ENCODE peak calls at places on chromosomes 16 and 17, in four cellular contexts. O is ecto neural progenitor cell; G is choroid plexus epithelial cell; C is activated gamma-delta T cell treated with anti-CD3 and anti-CD28 coated beads, Interleukin-2, amount 50 U/mL, for 16 hours. U is an unnamed sample.

GRCh38 chr17:67865438-67865837 is 40.1 kb downstream of the BPTF start:
- DNase-seq in O (no peak), G (no peak), C (no peak), U (no peak)

GRCh38 chr17:14940946-14941280 is 324.2 kb downstream of the PMP22 start:
- DNase-seq in O (no peak), G (no peak), C (no peak), U (no peak)

GRCh38 chr16:14339694-14340093 is 268.6 kb downstream of the MRTFB start:
- DNase-seq in O (no peak), G (no peak), C (no peak), U (no peak)

GRCh38 chr16:58509256-58510096 is 5.8 kb upstream of the SETD6 start:
- DNase-seq in O (peak; percentile 42), G (no peak), C (no peak), U (no peak)

GRCh38 chr16:88373927-88374492 is 8.7 kb upstream of the ZNF469 start:
- DNase-seq in O (no peak), G (no peak), C (no peak), U (no peak)

GRCh38 chr16:86708431-86708830 is 130.1 kb downstream of the FOXL1 start:
- DNase-seq in O (no peak), G (peak; percentile 11), C (no peak), U (no peak)

GRCh38 chr17:82126479-82127314 is 28.7 kb upstream of the FASN start:
- DNase-seq in O (no peak), G (no peak), C (peak; percentile 75), U (no peak)

GRCh38 chr16:85159226-85159980 is 47.1 kb upstream of the CIBAR2 start:
- DNase-seq in O (no peak), G (no peak), C (no peak), U (no peak)

GRCh38 chr16:68972720-68973119 is 129.4 kb downstream of the TANGO6 start:
- DNase-seq in O (peak; percentile 56), G (peak; percentile 74), C (no peak), U (no peak)

GRCh38 chr16:11671271-11671670 is 3.0 kb downstream of the SNN start:
- DNase-seq in O (no peak), G (no peak), C (no peak), U (no peak)

GRCh38 chr17:80002242-80002641 is 33.4 kb downstream of the TBC1D16 start:
- DNase-seq in O (no peak), G (no peak), C (no peak), U (no peak)

GRCh38 chr17:64491034-64491860 is 5.6 kb downstream of the POLG2 start:
- DNase-seq in O (no peak), G (peak; percentile 80), C (no peak), U (no peak)

GRCh38 chr17:83173997-83174858 is 94.8 kb downstream of the METRNL start:
- DNase-seq in O (peak; percentile 56), G (peak; percentile 71), C (no peak), U (no peak)

GRCh38 chr17:71975998-71976649 is 144.7 kb upstream of the SOX9 start:
- DNase-seq in O (peak; percentile 56), G (peak; percentile 95), C (no peak), U (peak; percentile 91)

GRCh38 chr16:89237733-89238132 is 20.2 kb downstream of the ZNF778 start:
- DNase-seq in O (no peak), G (no peak), C (no peak), U (no peak)

GRCh38 chr16:25257504-25257955 is at the start of gene ZKSCAN2:
- DNase-seq in O (peak; percentile 92), G (peak; percentile 92), C (peak; percentile 70), U (peak; percentile 52)

GRCh38 chr16:9495824-9496223 is 404.4 kb downstream of the HAPSTR1 start:
- DNase-seq in O (no peak), G (no peak), C (no peak), U (no peak)

GRCh38 chr17:17739388-17740066 is 58.3 kb downstream of the RAI1 start:
- DNase-seq in O (no peak), G (peak; percentile 55), C (no peak), U (no peak)

GRCh38 chr17:68182940-68183551 is 64.8 kb upstream of the AMZ2 start:
- DNase-seq in O (no peak), G (no peak), C (peak; percentile 60), U (no peak)

GRCh38 chr16:81431554-81432353 is 12.9 kb upstream of the CMIP start:
- DNase-seq in O (no peak), G (peak; percentile 38), C (no peak), U (peak; percentile 21)

GRCh38 chr16:55120408-55120807 is 189.7 kb downstream of the IRX5 start:
- DNase-seq in O (no peak), G (no peak), C (no peak), U (no peak)

GRCh38 chr17:75752405-75753192 is 12.4 kb downstream of the GALK1 start:
- DNase-seq in O (no peak), G (no peak), C (no peak), U (no peak)

GRCh38 chr16:61007694-61008093 is 1028.5 kb downstream of the CDH8 start:
- DNase-seq in O (no peak), G (no peak), C (no peak), U (no peak)

GRCh38 chr17:72761893-72762622 is 330.4 kb downstream of the SLC39A11 start:
- DNase-seq in O (no peak), G (no peak), C (no peak), U (no peak)

GRCh38 chr17:69460963-69461922 is 46.7 kb downstream of the MAP2K6 start:
- DNase-seq in O (no peak), G (peak; percentile 42), C (no peak), U (no peak)

GRCh38 chr16:28003021-28003865 is 60.3 kb downstream of the GSG1L start:
- DNase-seq in O (no peak), G (no peak), C (no peak), U (no peak)

GRCh38 chr17:2952174-2952845 is 111.1 kb downstream of the OR1D5 start:
- DNase-seq in O (no peak), G (no peak), C (no peak), U (no peak)

GRCh38 chr17:51630101-51630671 is 369.8 kb downstream of the UTP18 start:
- DNase-seq in O (no peak), G (no peak), C (no peak), U (no peak)

GRCh38 chr16:66714659-66715307 is 18.2 kb upstream of the CMTM4 start:
- DNase-seq in O (no peak), G (no peak), C (no peak), U (no peak)

U was measured in GM04503.